ENCODE peak calls at places on chromosome 2, in eight cellular contexts. One of them, this sample, is unnamed.

GRCh38 chr2:40115894-40116293 is 336.0 kb downstream of the SLC8A1 start:
- DNase-seq in stomach: no peak
- DNase-seq in body of pancreas: no peak
- DNase-seq in heart left ventricle: no peak
- DNase-seq in ovary: no peak
- DNase-seq in IMR-90: no peak
- DNase-seq in thyroid gland: no peak
- DNase-seq in H1: no peak
- DNase-seq in this sample: no peak

GRCh38 chr2:197869501-197870111 is 65.2 kb downstream of the PLCL1 start:
- DNase-seq in thyroid gland: no peak
- DNase-seq in H1: no peak
- DNase-seq in heart left ventricle: no peak
- DNase-seq in stomach: no peak
- DNase-seq in body of pancreas: no peak
- DNase-seq in ovary: no peak
- DNase-seq in IMR-90: no peak
- DNase-seq in this sample: no peak

GRCh38 chr2:44548221-44549098 is 186.7 kb downstream of the CAMKMT start:
- DNase-seq in IMR-90: no peak
- DNase-seq in thyroid gland: no peak
- DNase-seq in H1: no peak
- DNase-seq in ovary: no peak
- DNase-seq in heart left ventricle: no peak
- DNase-seq in stomach: no peak
- DNase-seq in body of pancreas: no peak
- DNase-seq in this sample: no peak

GRCh38 chr2:120465989-120466703 is 120.2 kb downstream of the INHBB start:
- DNase-seq in IMR-90: no peak
- DNase-seq in ovary: peak
- DNase-seq in stomach: peak
- DNase-seq in body of pancreas: no peak
- DNase-seq in heart left ventricle: no peak
- DNase-seq in H1: peak
- DNase-seq in thyroid gland: no peak
- DNase-seq in this sample: no peak

GRCh38 chr2:138827426-138828054 is 47.4 kb upstream of the NXPH2 start:
- DNase-seq in heart left ventricle: no peak
- DNase-seq in thyroid gland: no peak
- DNase-seq in ovary: no peak
- DNase-seq in stomach: no peak
- DNase-seq in IMR-90: peak
- DNase-seq in H1: no peak
- DNase-seq in body of pancreas: peak
- DNase-seq in this sample: no peak

GRCh38 chr2:348517-348916 is 60.6 kb upstream of the ALKAL2 start:
- DNase-seq in stomach: no peak
- DNase-seq in IMR-90: no peak
- DNase-seq in thyroid gland: no peak
- DNase-seq in ovary: no peak
- DNase-seq in H1: no peak
- DNase-seq in body of pancreas: no peak
- DNase-seq in heart left ventricle: no peak
- DNase-seq in this sample: peak

GRCh38 chr2:111186123-111186715 is 65.5 kb downstream of the BCL2L11 start:
- DNase-seq in body of pancreas: no peak
- DNase-seq in H1: no peak
- DNase-seq in IMR-90: no peak
- DNase-seq in stomach: no peak
- DNase-seq in thyroid gland: no peak
- DNase-seq in heart left ventricle: no peak
- DNase-seq in ovary: no peak
- DNase-seq in this sample: no peak

GRCh38 chr2:175441361-175441760 is 259.9 kb upstream of the ATP5MC3 start:
- DNase-seq in heart left ventricle: no peak
- DNase-seq in ovary: no peak
- DNase-seq in thyroid gland: no peak
- DNase-seq in body of pancreas: no peak
- DNase-seq in stomach: no peak
- DNase-seq in IMR-90: no peak
- DNase-seq in H1: no peak
- DNase-seq in this sample: no peak

GRCh38 chr2:19362094-19362649 is 3.7 kb upstream of the OSR1 start:
- DNase-seq in body of pancreas: no peak
- DNase-seq in IMR-90: peak
- DNase-seq in thyroid gland: no peak
- DNase-seq in stomach: no peak
- DNase-seq in H1: no peak
- DNase-seq in heart left ventricle: no peak
- DNase-seq in ovary: no peak
- DNase-seq in this sample: no peak

GRCh38 chr2:16036951-16037350 is 96.6 kb downstream of the MYCN start:
- DNase-seq in ovary: no peak
- DNase-seq in body of pancreas: no peak
- DNase-seq in IMR-90: no peak
- DNase-seq in heart left ventricle: no peak
- DNase-seq in H1: no peak
- DNase-seq in thyroid gland: no peak
- DNase-seq in stomach: no peak
- DNase-seq in this sample: no peak

GRCh38 chr2:187390891-187391290 is 57.2 kb downstream of the CALCRL start:
- DNase-seq in ovary: no peak
- DNase-seq in stomach: no peak
- DNase-seq in thyroid gland: no peak
- DNase-seq in H1: no peak
- DNase-seq in IMR-90: peak
- DNase-seq in body of pancreas: no peak
- DNase-seq in heart left ventricle: no peak
- DNase-seq in this sample: no peak

GRCh38 chr2:126664639-126665038 is 8.7 kb downstream of the GYPC start:
- DNase-seq in thyroid gland: no peak
- DNase-seq in H1: no peak
- DNase-seq in body of pancreas: no peak
- DNase-seq in IMR-90: no peak
- DNase-seq in stomach: no peak
- DNase-seq in ovary: no peak
- DNase-seq in heart left ventricle: no peak
- DNase-seq in this sample: no peak

GRCh38 chr2:222176890-222177289 is 121.9 kb downstream of the PAX3 start:
- DNase-seq in thyroid gland: no peak
- DNase-seq in H1: no peak
- DNase-seq in stomach: no peak
- DNase-seq in body of pancreas: no peak
- DNase-seq in heart left ventricle: no peak
- DNase-seq in IMR-90: no peak
- DNase-seq in ovary: no peak
- DNase-seq in this sample: no peak

GRCh38 chr2:56648802-56649201 is 465.0 kb downstream of the CCDC85A start:
- DNase-seq in IMR-90: no peak
- DNase-seq in heart left ventricle: no peak
- DNase-seq in H1: no peak
- DNase-seq in ovary: no peak
- DNase-seq in stomach: no peak
- DNase-seq in thyroid gland: no peak
- DNase-seq in body of pancreas: no peak
- DNase-seq in this sample: no peak

GRCh38 chr2:174343638-174344455 is 9.1 kb downstream of the SP9 start:
- DNase-seq in stomach: no peak
- DNase-seq in IMR-90: no peak
- DNase-seq in body of pancreas: no peak
- DNase-seq in thyroid gland: no peak
- DNase-seq in heart left ventricle: no peak
- DNase-seq in H1: peak
- DNase-seq in ovary: no peak
- DNase-seq in this sample: no peak

GRCh38 chr2:155099784-155100183 is 401.3 kb downstream of the KCNJ3 start:
- DNase-seq in IMR-90: no peak
- DNase-seq in thyroid gland: no peak
- DNase-seq in body of pancreas: peak
- DNase-seq in stomach: no peak
- DNase-seq in ovary: no peak
- DNase-seq in heart left ventricle: no peak
- DNase-seq in H1: no peak
- DNase-seq in this sample: no peak

GRCh38 chr2:127097841-127098651 is 8.9 kb downstream of the BIN1 start:
- DNase-seq in heart left ventricle: no peak
- DNase-seq in stomach: no peak
- DNase-seq in thyroid gland: no peak
- DNase-seq in body of pancreas: no peak
- DNase-seq in IMR-90: no peak
- DNase-seq in ovary: no peak
- DNase-seq in H1: no peak
- DNase-seq in this sample: no peak

GRCh38 chr2:152369176-152369860 is 34.3 kb downstream of the FMNL2 start:
- DNase-seq in ovary: no peak
- DNase-seq in H1: no peak
- DNase-seq in thyroid gland: no peak
- DNase-seq in body of pancreas: no peak
- DNase-seq in heart left ventricle: no peak
- DNase-seq in stomach: no peak
- DNase-seq in IMR-90: peak
- DNase-seq in this sample: no peak

GRCh38 chr2:177595126-177595525 is 202.6 kb downstream of the AGPS start:
- DNase-seq in ovary: no peak
- DNase-seq in body of pancreas: no peak
- DNase-seq in heart left ventricle: no peak
- DNase-seq in H1: no peak
- DNase-seq in thyroid gland: no peak
- DNase-seq in stomach: no peak
- DNase-seq in IMR-90: no peak
- DNase-seq in this sample: no peak

GRCh38 chr2:55896633-55897032 is 26.9 kb downstream of the EFEMP1 start:
- DNase-seq in thyroid gland: no peak
- DNase-seq in H1: no peak
- DNase-seq in heart left ventricle: no peak
- DNase-seq in ovary: no peak
- DNase-seq in body of pancreas: no peak
- DNase-seq in stomach: no peak
- DNase-seq in IMR-90: no peak
- DNase-seq in this sample: no peak

GRCh38 chr2:11342561-11343343 is 1.7 kb downstream of the ROCK2 start:
- DNase-seq in thyroid gland: peak
- DNase-seq in IMR-90: peak
- DNase-seq in H1: no peak
- DNase-seq in stomach: no peak
- DNase-seq in heart left ventricle: no peak
- DNase-seq in ovary: no peak
- DNase-seq in body of pancreas: peak
- DNase-seq in this sample: no peak

DNA sequence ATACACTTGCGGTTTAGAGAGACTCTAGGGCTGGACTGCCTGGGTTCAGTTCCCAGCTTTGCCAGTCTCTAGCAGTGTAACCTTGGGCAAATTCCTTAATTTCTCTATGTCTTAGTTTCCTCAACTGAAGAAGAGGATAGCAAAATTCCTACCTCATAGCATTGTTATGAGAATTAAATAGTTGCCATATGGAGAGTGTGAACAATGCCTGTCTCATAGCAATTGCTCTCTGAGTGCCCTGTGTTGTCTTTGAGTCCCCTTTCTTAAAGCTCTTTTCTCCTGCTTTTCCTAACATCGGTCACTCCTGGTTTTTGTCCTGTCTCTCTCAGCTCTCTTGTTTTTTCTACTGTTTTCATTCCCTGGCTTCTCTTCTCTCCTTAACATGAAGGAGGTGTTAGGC is 116.8 kb upstream of the ALPP start:
- DNase-seq in thyroid gland: no peak
- DNase-seq in heart left ventricle: no peak
- DNase-seq in body of pancreas: no peak
- DNase-seq in IMR-90: no peak
- DNase-seq in ovary: no peak
- DNase-seq in H1: no peak
- DNase-seq in stomach: no peak
- DNase-seq in this sample: no peak
- H3K27ac ChIP-seq in thyroid gland: no peak
- H3K27ac ChIP-seq in heart left ventricle: no peak
- H3K27ac ChIP-seq in body of pancreas: no peak
- H3K27ac ChIP-seq in IMR-90: no peak
- H3K27ac ChIP-seq in ovary: no peak
- H3K27ac ChIP-seq in H1: no peak
- H3K27ac ChIP-seq in stomach: no peak
- H3K27ac ChIP-seq in this sample: no peak

GRCh38 chr2:168490015-168490874 is 34.2 kb downstream of the CERS6 start:
- DNase-seq in body of pancreas: no peak
- DNase-seq in thyroid gland: no peak
- DNase-seq in IMR-90: peak
- DNase-seq in H1: no peak
- DNase-seq in heart left ventricle: no peak
- DNase-seq in stomach: no peak
- DNase-seq in ovary: no peak
- DNase-seq in this sample: no peak
- TF ChIP-seq POLR2A in body of pancreas: no peak
- TF ChIP-seq POLR2A in thyroid gland: no peak
- TF ChIP-seq POLR2A in IMR-90: no peak
- TF ChIP-seq POLR2A in H1: no peak
- TF ChIP-seq POLR2A in heart left ventricle: no peak
- TF ChIP-seq POLR2A in stomach: no peak
- TF ChIP-seq POLR2A in ovary: no peak
- TF ChIP-seq POLR2A in this sample: no peak

GRCh38 chr2:130338793-130339345 is 3.8 kb upstream of the IMP4 start:
- DNase-seq in stomach: no peak
- DNase-seq in IMR-90: no peak
- DNase-seq in heart left ventricle: peak
- DNase-seq in ovary: no peak
- DNase-seq in body of pancreas: no peak
- DNase-seq in H1: no peak
- DNase-seq in thyroid gland: no peak
- DNase-seq in this sample: no peak
- H3K27ac ChIP-seq in stomach: no peak
- H3K27ac ChIP-seq in IMR-90: peak
- H3K27ac ChIP-seq in heart left ventricle: no peak
- H3K27ac ChIP-seq in ovary: no peak
- H3K27ac ChIP-seq in body of pancreas: no peak
- H3K27ac ChIP-seq in H1: no peak
- H3K27ac ChIP-seq in thyroid gland: no peak
- H3K27ac ChIP-seq in this sample: no peak

GRCh38 chr2:218425531-218425930 is 6.6 kb downstream of the VIL1 start:
- DNase-seq in H1: no peak
- DNase-seq in thyroid gland: no peak
- DNase-seq in ovary: no peak
- DNase-seq in stomach: no peak
- DNase-seq in IMR-90: no peak
- DNase-seq in heart left ventricle: no peak
- DNase-seq in body of pancreas: no peak
- DNase-seq in this sample: no peak

GRCh38 chr2:218423584-218423983 is 4.7 kb downstream of the VIL1 start:
- DNase-seq in stomach: no peak
- DNase-seq in body of pancreas: no peak
- DNase-seq in ovary: no peak
- DNase-seq in H1: no peak
- DNase-seq in heart left ventricle: no peak
- DNase-seq in IMR-90: no peak
- DNase-seq in thyroid gland: no peak
- DNase-seq in this sample: no peak

GRCh38 chr2:218419630-218420216 is 800 bp downstream of the VIL1 start:
- DNase-seq in heart left ventricle: no peak
- DNase-seq in ovary: no peak
- DNase-seq in H1: no peak
- DNase-seq in body of pancreas: no peak
- DNase-seq in stomach: no peak
- DNase-seq in thyroid gland: no peak
- DNase-seq in IMR-90: no peak
- DNase-seq in this sample: no peak

GRCh38 chr2:218421027-218421426 is 2.1 kb downstream of the VIL1 start:
- DNase-seq in IMR-90: no peak
- DNase-seq in stomach: no peak
- DNase-seq in thyroid gland: no peak
- DNase-seq in H1: no peak
- DNase-seq in ovary: no peak
- DNase-seq in body of pancreas: no peak
- DNase-seq in heart left ventricle: no peak
- DNase-seq in this sample: no peak

GRCh38 chr2:218422403-218423086 is 3.6 kb downstream of the VIL1 start:
- DNase-seq in body of pancreas: no peak
- DNase-seq in H1: no peak
- DNase-seq in IMR-90: no peak
- DNase-seq in stomach: no peak
- DNase-seq in thyroid gland: no peak
- DNase-seq in ovary: no peak
- DNase-seq in heart left ventricle: no peak
- DNase-seq in this sample: no peak
- TF ChIP-seq POLR2A in body of pancreas: no peak
- TF ChIP-seq POLR2A in H1: no peak
- TF ChIP-seq POLR2A in IMR-90: no peak
- TF ChIP-seq POLR2A in stomach: no peak
- TF ChIP-seq POLR2A in thyroid gland: no peak
- TF ChIP-seq POLR2A in ovary: no peak
- TF ChIP-seq POLR2A in heart left ventricle: no peak
- TF ChIP-seq POLR2A in this sample: no peak

This sample was measured in tibial nerve.